ENCODE peak calls at places on chromosomes 13 and 19, in nine cellular contexts. One of them, this sample, is unnamed.

GRCh38 chr19:3336680-3337523 is 29.5 kb upstream of the NFIC start:
- DNase-seq in stimulated activated CD8-positive, alpha-beta memory T cell treated with anti-CD3 and anti-CD28 coated beads, Interleukin-4, amount 100 ng/mL, for 4 hours: no peak
- DNase-seq in GM12865: no peak
- DNase-seq in colonic mucosa: peak; percentile 82
- DNase-seq in GM23338: no peak
- DNase-seq in EH: peak; percentile 73
- DNase-seq in foreskin fibroblast: peak; percentile 85
- DNase-seq in LHCN-M2: peak; percentile 76
- DNase-seq in AG08395: peak; percentile 41
- DNase-seq in this sample: no peak

GRCh38 chr19:17654993-17655392 is 33.2 kb downstream of the UNC13A start:
- DNase-seq in stimulated activated CD8-positive, alpha-beta memory T cell treated with anti-CD3 and anti-CD28 coated beads, Interleukin-4, amount 100 ng/mL, for 4 hours: no peak
- DNase-seq in AG08395: no peak
- DNase-seq in colonic mucosa: peak; percentile 67
- DNase-seq in foreskin fibroblast: no peak
- DNase-seq in GM12865: peak; percentile 20
- DNase-seq in GM23338: peak; percentile 48
- DNase-seq in EH: no peak
- DNase-seq in LHCN-M2: no peak
- DNase-seq in this sample: no peak

GRCh38 chr19:4445963-4446668 is 11.5 kb downstream of the UBXN6 start:
- DNase-seq in AG08395: no peak
- DNase-seq in GM23338: no peak
- DNase-seq in EH: no peak
- DNase-seq in GM12865: no peak
- DNase-seq in LHCN-M2: no peak
- DNase-seq in colonic mucosa: no peak
- DNase-seq in foreskin fibroblast: no peak
- DNase-seq in stimulated activated CD8-positive, alpha-beta memory T cell treated with anti-CD3 and anti-CD28 coated beads, Interleukin-4, amount 100 ng/mL, for 4 hours: no peak
- DNase-seq in this sample: no peak

GRCh38 chr13:73481265-73481664 is 422.5 kb downstream of the KLF5 start:
- DNase-seq in AG08395: no peak
- DNase-seq in LHCN-M2: no peak
- DNase-seq in colonic mucosa: no peak
- DNase-seq in GM23338: no peak
- DNase-seq in foreskin fibroblast: no peak
- DNase-seq in GM12865: no peak
- DNase-seq in EH: no peak
- DNase-seq in stimulated activated CD8-positive, alpha-beta memory T cell treated with anti-CD3 and anti-CD28 coated beads, Interleukin-4, amount 100 ng/mL, for 4 hours: no peak
- DNase-seq in this sample: no peak

GRCh38 chr13:27601771-27602170 is 18.6 kb downstream of the LNX2 start:
- DNase-seq in EH: no peak
- DNase-seq in stimulated activated CD8-positive, alpha-beta memory T cell treated with anti-CD3 and anti-CD28 coated beads, Interleukin-4, amount 100 ng/mL, for 4 hours: no peak
- DNase-seq in foreskin fibroblast: no peak
- DNase-seq in LHCN-M2: no peak
- DNase-seq in GM23338: no peak
- DNase-seq in AG08395: no peak
- DNase-seq in colonic mucosa: no peak
- DNase-seq in GM12865: no peak
- DNase-seq in this sample: no peak

GRCh38 chr13:99931462-99931861 is 40.1 kb downstream of the ZIC5 start:
- DNase-seq in GM12865: no peak
- DNase-seq in stimulated activated CD8-positive, alpha-beta memory T cell treated with anti-CD3 and anti-CD28 coated beads, Interleukin-4, amount 100 ng/mL, for 4 hours: no peak
- DNase-seq in GM23338: peak; percentile 49
- DNase-seq in EH: no peak
- DNase-seq in foreskin fibroblast: no peak
- DNase-seq in LHCN-M2: no peak
- DNase-seq in colonic mucosa: no peak
- DNase-seq in AG08395: no peak
- DNase-seq in this sample: no peak

GRCh38 chr13:24081388-24081787 is 79.1 kb upstream of the SPATA13 start:
- DNase-seq in GM23338: no peak
- DNase-seq in stimulated activated CD8-positive, alpha-beta memory T cell treated with anti-CD3 and anti-CD28 coated beads, Interleukin-4, amount 100 ng/mL, for 4 hours: no peak
- DNase-seq in GM12865: no peak
- DNase-seq in EH: no peak
- DNase-seq in foreskin fibroblast: peak; percentile 19
- DNase-seq in AG08395: no peak
- DNase-seq in colonic mucosa: no peak
- DNase-seq in LHCN-M2: no peak
- DNase-seq in this sample: no peak

GRCh38 chr13:31790992-31791391 is 51.7 kb downstream of the RXFP2 start:
- DNase-seq in EH: peak; percentile 81
- DNase-seq in colonic mucosa: no peak
- DNase-seq in LHCN-M2: peak; percentile 88
- DNase-seq in stimulated activated CD8-positive, alpha-beta memory T cell treated with anti-CD3 and anti-CD28 coated beads, Interleukin-4, amount 100 ng/mL, for 4 hours: no peak
- DNase-seq in foreskin fibroblast: peak; percentile 32
- DNase-seq in GM12865: no peak
- DNase-seq in AG08395: peak; percentile 50
- DNase-seq in GM23338: no peak
- DNase-seq in this sample: no peak

GRCh38 chr19:54172764-54173699 is at the start of gene TMC4:
- DNase-seq in EH: peak; percentile 48
- DNase-seq in colonic mucosa: peak; percentile 84
- DNase-seq in LHCN-M2: no peak
- DNase-seq in GM23338: peak; percentile 97
- DNase-seq in GM12865: no peak
- DNase-seq in foreskin fibroblast: no peak
- DNase-seq in stimulated activated CD8-positive, alpha-beta memory T cell treated with anti-CD3 and anti-CD28 coated beads, Interleukin-4, amount 100 ng/mL, for 4 hours: no peak
- DNase-seq in AG08395: no peak
- DNase-seq in this sample: no peak

GRCh38 chr13:113930711-113931637 is 42.9 kb downstream of the C13orf46 start:
- DNase-seq in stimulated activated CD8-positive, alpha-beta memory T cell treated with anti-CD3 and anti-CD28 coated beads, Interleukin-4, amount 100 ng/mL, for 4 hours: no peak
- DNase-seq in foreskin fibroblast: no peak
- DNase-seq in LHCN-M2: peak; percentile 50
- DNase-seq in EH: no peak
- DNase-seq in GM12865: peak; percentile 48
- DNase-seq in GM23338: no peak
- DNase-seq in AG08395: no peak
- DNase-seq in colonic mucosa: no peak
- DNase-seq in this sample: no peak

GRCh38 chr13:60351326-60351725 is 45.7 kb upstream of the TDRD3 start:
- DNase-seq in colonic mucosa: no peak
- DNase-seq in stimulated activated CD8-positive, alpha-beta memory T cell treated with anti-CD3 and anti-CD28 coated beads, Interleukin-4, amount 100 ng/mL, for 4 hours: no peak
- DNase-seq in foreskin fibroblast: peak; percentile 80
- DNase-seq in LHCN-M2: peak; percentile 78
- DNase-seq in GM23338: no peak
- DNase-seq in GM12865: no peak
- DNase-seq in AG08395: peak; percentile 49
- DNase-seq in EH: peak; percentile 77
- DNase-seq in this sample: no peak

GRCh38 chr13:73983109-73983508 is 151.1 kb downstream of the KLF12 start:
- DNase-seq in colonic mucosa: no peak
- DNase-seq in GM12865: no peak
- DNase-seq in foreskin fibroblast: no peak
- DNase-seq in AG08395: no peak
- DNase-seq in GM23338: no peak
- DNase-seq in LHCN-M2: no peak
- DNase-seq in stimulated activated CD8-positive, alpha-beta memory T cell treated with anti-CD3 and anti-CD28 coated beads, Interleukin-4, amount 100 ng/mL, for 4 hours: no peak
- DNase-seq in EH: no peak
- DNase-seq in this sample: no peak

GRCh38 chr19:10800488-10800887 is 35.5 kb downstream of the TMED1 start:
- DNase-seq in stimulated activated CD8-positive, alpha-beta memory T cell treated with anti-CD3 and anti-CD28 coated beads, Interleukin-4, amount 100 ng/mL, for 4 hours: no peak
- DNase-seq in GM23338: no peak
- DNase-seq in LHCN-M2: no peak
- DNase-seq in GM12865: no peak
- DNase-seq in EH: no peak
- DNase-seq in foreskin fibroblast: peak; percentile 23
- DNase-seq in colonic mucosa: no peak
- DNase-seq in AG08395: no peak
- DNase-seq in this sample: no peak

GRCh38 chr13:45412274-45413049 is 5.7 kb downstream of the SLC25A30 start:
- DNase-seq in LHCN-M2: no peak
- DNase-seq in AG08395: no peak
- DNase-seq in foreskin fibroblast: peak; percentile 12
- DNase-seq in GM12865: no peak
- DNase-seq in stimulated activated CD8-positive, alpha-beta memory T cell treated with anti-CD3 and anti-CD28 coated beads, Interleukin-4, amount 100 ng/mL, for 4 hours: no peak
- DNase-seq in colonic mucosa: no peak
- DNase-seq in GM23338: no peak
- DNase-seq in EH: peak; percentile 29
- DNase-seq in this sample: no peak

GRCh38 chr19:17718988-17719711 is at the start of gene MAP1S:
- DNase-seq in GM23338: peak; percentile 95
- DNase-seq in AG08395: peak; percentile 78
- DNase-seq in foreskin fibroblast: peak; percentile 76
- DNase-seq in GM12865: peak; percentile 78
- DNase-seq in EH: peak; percentile 57
- DNase-seq in stimulated activated CD8-positive, alpha-beta memory T cell treated with anti-CD3 and anti-CD28 coated beads, Interleukin-4, amount 100 ng/mL, for 4 hours: peak; percentile 18
- DNase-seq in LHCN-M2: peak; percentile 31
- DNase-seq in colonic mucosa: peak; percentile 68
- DNase-seq in this sample: no peak

GRCh38 chr19:54178581-54179261 is 5.8 kb upstream of the TMC4 start:
- DNase-seq in stimulated activated CD8-positive, alpha-beta memory T cell treated with anti-CD3 and anti-CD28 coated beads, Interleukin-4, amount 100 ng/mL, for 4 hours: no peak
- DNase-seq in GM23338: peak; percentile 91
- DNase-seq in AG08395: no peak
- DNase-seq in EH: no peak
- DNase-seq in foreskin fibroblast: no peak
- DNase-seq in LHCN-M2: no peak
- DNase-seq in GM12865: no peak
- DNase-seq in colonic mucosa: peak; percentile 47
- DNase-seq in this sample: no peak

GRCh38 chr13:105116966-105117365 is 1418.5 kb downstream of the EFNB2 start:
- DNase-seq in foreskin fibroblast: no peak
- DNase-seq in EH: no peak
- DNase-seq in LHCN-M2: no peak
- DNase-seq in AG08395: no peak
- DNase-seq in colonic mucosa: no peak
- DNase-seq in stimulated activated CD8-positive, alpha-beta memory T cell treated with anti-CD3 and anti-CD28 coated beads, Interleukin-4, amount 100 ng/mL, for 4 hours: no peak
- DNase-seq in GM12865: no peak
- DNase-seq in GM23338: no peak
- DNase-seq in this sample: no peak

GRCh38 chr19:5392476-5392875 is 51.9 kb upstream of the PTPRS start:
- DNase-seq in EH: no peak
- DNase-seq in colonic mucosa: no peak
- DNase-seq in GM23338: no peak
- DNase-seq in LHCN-M2: no peak
- DNase-seq in AG08395: no peak
- DNase-seq in foreskin fibroblast: no peak
- DNase-seq in stimulated activated CD8-positive, alpha-beta memory T cell treated with anti-CD3 and anti-CD28 coated beads, Interleukin-4, amount 100 ng/mL, for 4 hours: no peak
- DNase-seq in GM12865: no peak
- DNase-seq in this sample: no peak

GRCh38 chr19:13055213-13056051 is 47.2 kb downstream of the LYL1 start:
- DNase-seq in colonic mucosa: no peak
- DNase-seq in GM23338: peak; percentile 68
- DNase-seq in GM12865: no peak
- DNase-seq in LHCN-M2: peak; percentile 64
- DNase-seq in AG08395: peak; percentile 89
- DNase-seq in EH: peak; percentile 94
- DNase-seq in stimulated activated CD8-positive, alpha-beta memory T cell treated with anti-CD3 and anti-CD28 coated beads, Interleukin-4, amount 100 ng/mL, for 4 hours: no peak
- DNase-seq in foreskin fibroblast: peak; percentile 98
- DNase-seq in this sample: no peak

GRCh38 chr19:11234486-11235075 is 4.8 kb upstream of the ANGPTL8 start:
- DNase-seq in stimulated activated CD8-positive, alpha-beta memory T cell treated with anti-CD3 and anti-CD28 coated beads, Interleukin-4, amount 100 ng/mL, for 4 hours: no peak
- DNase-seq in GM12865: no peak
- DNase-seq in AG08395: no peak
- DNase-seq in foreskin fibroblast: no peak
- DNase-seq in colonic mucosa: no peak
- DNase-seq in EH: no peak
- DNase-seq in GM23338: no peak
- DNase-seq in LHCN-M2: no peak
- DNase-seq in this sample: no peak

GRCh38 chr13:48456546-48456945 is 43.6 kb upstream of the LPAR6 start:
- DNase-seq in EH: no peak
- DNase-seq in colonic mucosa: no peak
- DNase-seq in AG08395: no peak
- DNase-seq in GM23338: no peak
- DNase-seq in GM12865: no peak
- DNase-seq in LHCN-M2: no peak
- DNase-seq in stimulated activated CD8-positive, alpha-beta memory T cell treated with anti-CD3 and anti-CD28 coated beads, Interleukin-4, amount 100 ng/mL, for 4 hours: no peak
- DNase-seq in foreskin fibroblast: no peak
- DNase-seq in this sample: no peak

GRCh38 chr13:27270594-27271520 is at the start of gene RASL11A:
- DNase-seq in AG08395: peak; percentile 88
- DNase-seq in colonic mucosa: peak; percentile 90
- DNase-seq in foreskin fibroblast: peak; percentile 96
- DNase-seq in GM12865: peak; percentile 80
- DNase-seq in LHCN-M2: peak; percentile 77
- DNase-seq in GM23338: peak; percentile 95
- DNase-seq in stimulated activated CD8-positive, alpha-beta memory T cell treated with anti-CD3 and anti-CD28 coated beads, Interleukin-4, amount 100 ng/mL, for 4 hours: peak; percentile 47
- DNase-seq in EH: peak; percentile 94
- DNase-seq in this sample: peak; percentile 17

GRCh38 chr19:1263198-1263597 is 5.9 kb upstream of the CIRBP start:
- DNase-seq in LHCN-M2: peak; percentile 54
- DNase-seq in colonic mucosa: no peak
- DNase-seq in foreskin fibroblast: no peak
- DNase-seq in GM23338: no peak
- DNase-seq in GM12865: no peak
- DNase-seq in AG08395: no peak
- DNase-seq in EH: no peak
- DNase-seq in stimulated activated CD8-positive, alpha-beta memory T cell treated with anti-CD3 and anti-CD28 coated beads, Interleukin-4, amount 100 ng/mL, for 4 hours: no peak
- DNase-seq in this sample: no peak

GRCh38 chr13:49608932-49609331 is 19.4 kb upstream of the ARL11 start:
- DNase-seq in LHCN-M2: no peak
- DNase-seq in colonic mucosa: no peak
- DNase-seq in EH: no peak
- DNase-seq in GM12865: no peak
- DNase-seq in AG08395: no peak
- DNase-seq in foreskin fibroblast: peak; percentile 27
- DNase-seq in stimulated activated CD8-positive, alpha-beta memory T cell treated with anti-CD3 and anti-CD28 coated beads, Interleukin-4, amount 100 ng/mL, for 4 hours: no peak
- DNase-seq in GM23338: no peak
- DNase-seq in this sample: no peak

GRCh38 chr13:48804836-48805601 is 151.3 kb downstream of the CYSLTR2 start:
- DNase-seq in GM12865: no peak
- DNase-seq in foreskin fibroblast: peak; percentile 70
- DNase-seq in colonic mucosa: no peak
- DNase-seq in EH: peak; percentile 46
- DNase-seq in LHCN-M2: peak; percentile 44
- DNase-seq in GM23338: no peak
- DNase-seq in stimulated activated CD8-positive, alpha-beta memory T cell treated with anti-CD3 and anti-CD28 coated beads, Interleukin-4, amount 100 ng/mL, for 4 hours: no peak
- DNase-seq in AG08395: peak; percentile 18
- DNase-seq in this sample: no peak

GRCh38 chr19:51398096-51398704 is 7.8 kb upstream of the C19orf84 start:
- DNase-seq in GM12865: peak; percentile 44
- DNase-seq in foreskin fibroblast: peak; percentile 50
- DNase-seq in LHCN-M2: peak; percentile 31
- DNase-seq in GM23338: peak; percentile 70
- DNase-seq in AG08395: peak; percentile 61
- DNase-seq in stimulated activated CD8-positive, alpha-beta memory T cell treated with anti-CD3 and anti-CD28 coated beads, Interleukin-4, amount 100 ng/mL, for 4 hours: no peak
- DNase-seq in EH: peak; percentile 42
- DNase-seq in colonic mucosa: no peak
- DNase-seq in this sample: no peak

GRCh38 chr13:24276310-24276709 is 33.1 kb upstream of the C1QTNF9 start:
- DNase-seq in foreskin fibroblast: no peak
- DNase-seq in AG08395: no peak
- DNase-seq in GM12865: peak; percentile 67
- DNase-seq in GM23338: no peak
- DNase-seq in LHCN-M2: no peak
- DNase-seq in EH: no peak
- DNase-seq in stimulated activated CD8-positive, alpha-beta memory T cell treated with anti-CD3 and anti-CD28 coated beads, Interleukin-4, amount 100 ng/mL, for 4 hours: no peak
- DNase-seq in colonic mucosa: no peak
- DNase-seq in this sample: no peak

GRCh38 chr13:48400820-48401219 is 12.1 kb downstream of the LPAR6 start:
- DNase-seq in GM12865: peak; percentile 18
- DNase-seq in LHCN-M2: peak; percentile 78
- DNase-seq in foreskin fibroblast: peak; percentile 87
- DNase-seq in EH: peak; percentile 92
- DNase-seq in GM23338: no peak
- DNase-seq in stimulated activated CD8-positive, alpha-beta memory T cell treated with anti-CD3 and anti-CD28 coated beads, Interleukin-4, amount 100 ng/mL, for 4 hours: no peak
- DNase-seq in AG08395: peak; percentile 44
- DNase-seq in colonic mucosa: no peak
- DNase-seq in this sample: no peak

GRCh38 chr13:88068975-88069374 is 397.8 kb downstream of the SLITRK5 start:
- DNase-seq in colonic mucosa: no peak
- DNase-seq in foreskin fibroblast: no peak
- DNase-seq in AG08395: no peak
- DNase-seq in stimulated activated CD8-positive, alpha-beta memory T cell treated with anti-CD3 and anti-CD28 coated beads, Interleukin-4, amount 100 ng/mL, for 4 hours: no peak
- DNase-seq in GM12865: peak; percentile 3
- DNase-seq in LHCN-M2: no peak
- DNase-seq in GM23338: peak; percentile 84
- DNase-seq in EH: no peak
- DNase-seq in this sample: no peak

GRCh38 chr13:24540236-24541126 is 27.9 kb upstream of the PARP4 start:
- DNase-seq in AG08395: no peak
- DNase-seq in GM12865: no peak
- DNase-seq in EH: no peak
- DNase-seq in foreskin fibroblast: peak; percentile 9
- DNase-seq in stimulated activated CD8-positive, alpha-beta memory T cell treated with anti-CD3 and anti-CD28 coated beads, Interleukin-4, amount 100 ng/mL, for 4 hours: no peak
- DNase-seq in colonic mucosa: peak; percentile 22
- DNase-seq in GM23338: peak; percentile 87
- DNase-seq in LHCN-M2: no peak
- DNase-seq in this sample: no peak

GRCh38 chr19:56125806-56126590 is 4.9 kb upstream of the ZNF787 start:
- DNase-seq in stimulated activated CD8-positive, alpha-beta memory T cell treated with anti-CD3 and anti-CD28 coated beads, Interleukin-4, amount 100 ng/mL, for 4 hours: no peak
- DNase-seq in GM23338: no peak
- DNase-seq in EH: no peak
- DNase-seq in foreskin fibroblast: no peak
- DNase-seq in GM12865: no peak
- DNase-seq in colonic mucosa: peak; percentile 70
- DNase-seq in LHCN-M2: peak; percentile 98
- DNase-seq in AG08395: no peak
- DNase-seq in this sample: no peak

This sample was measured in esophagus squamous epithelium.